ENCODE peak calls at places on chromosome 4, in eight cellular contexts. One of them, this sample, is unnamed.

GRCh38 chr4:64250061-64250460 is 159.2 kb downstream of the TECRL start:
- DNase-seq in fibroblast of pulmonary artery: no peak
- DNase-seq in A549: no peak
- DNase-seq in WTC11: no peak
- DNase-seq in glutamatergic neuron: no peak
- DNase-seq in GM12864: no peak
- DNase-seq in mammary epithelial cell: no peak
- DNase-seq in left ventricle myocardium inferior: no peak
- DNase-seq in this sample: no peak

GRCh38 chr4:60134106-60134505 is 1066.0 kb upstream of the ADGRL3 start:
- DNase-seq in fibroblast of pulmonary artery: no peak
- DNase-seq in A549: no peak
- DNase-seq in WTC11: no peak
- DNase-seq in glutamatergic neuron: no peak
- DNase-seq in GM12864: no peak
- DNase-seq in mammary epithelial cell: no peak
- DNase-seq in left ventricle myocardium inferior: no peak
- DNase-seq in this sample: no peak

GRCh38 chr4:159543831-159544230 is 441.0 kb downstream of the RAPGEF2 start:
- DNase-seq in fibroblast of pulmonary artery: no peak
- DNase-seq in A549: no peak
- DNase-seq in WTC11: no peak
- DNase-seq in glutamatergic neuron: no peak
- DNase-seq in GM12864: no peak
- DNase-seq in mammary epithelial cell: no peak
- DNase-seq in left ventricle myocardium inferior: no peak
- DNase-seq in this sample: no peak

GRCh38 chr4:40180356-40180755 is 16.5 kb upstream of the RHOH start:
- DNase-seq in fibroblast of pulmonary artery: peak
- DNase-seq in A549: peak
- DNase-seq in WTC11: no peak
- DNase-seq in glutamatergic neuron: no peak
- DNase-seq in GM12864: no peak
- DNase-seq in mammary epithelial cell: peak
- DNase-seq in left ventricle myocardium inferior: no peak
- DNase-seq in this sample: peak

GRCh38 chr4:89949782-89950387 is 55.2 kb downstream of the MMRN1 start:
- DNase-seq in fibroblast of pulmonary artery: no peak
- DNase-seq in A549: peak
- DNase-seq in WTC11: no peak
- DNase-seq in glutamatergic neuron: no peak
- DNase-seq in GM12864: no peak
- DNase-seq in mammary epithelial cell: no peak
- DNase-seq in left ventricle myocardium inferior: no peak
- DNase-seq in this sample: peak

GRCh38 chr4:173934201-173934600 is 349.3 kb downstream of the FBXO8 start:
- DNase-seq in fibroblast of pulmonary artery: peak
- DNase-seq in A549: no peak
- DNase-seq in WTC11: no peak
- DNase-seq in glutamatergic neuron: no peak
- DNase-seq in GM12864: no peak
- DNase-seq in mammary epithelial cell: no peak
- DNase-seq in left ventricle myocardium inferior: no peak
- DNase-seq in this sample: peak

GRCh38 chr4:56261027-56261426 is 126.3 kb downstream of the AASDH start:
- DNase-seq in fibroblast of pulmonary artery: no peak
- DNase-seq in A549: no peak
- DNase-seq in WTC11: no peak
- DNase-seq in glutamatergic neuron: no peak
- DNase-seq in GM12864: peak
- DNase-seq in mammary epithelial cell: no peak
- DNase-seq in left ventricle myocardium inferior: no peak
- DNase-seq in this sample: no peak

GRCh38 chr4:85445058-85445639 is 29.8 kb upstream of the ARHGAP24 start:
- DNase-seq in fibroblast of pulmonary artery: peak
- DNase-seq in A549: no peak
- DNase-seq in WTC11: no peak
- DNase-seq in glutamatergic neuron: no peak
- DNase-seq in GM12864: no peak
- DNase-seq in mammary epithelial cell: no peak
- DNase-seq in left ventricle myocardium inferior: no peak
- DNase-seq in this sample: no peak

GRCh38 chr4:52091811-52092210 is 40.7 kb downstream of the SPATA18 start:
- DNase-seq in fibroblast of pulmonary artery: no peak
- DNase-seq in A549: no peak
- DNase-seq in WTC11: no peak
- DNase-seq in glutamatergic neuron: no peak
- DNase-seq in GM12864: no peak
- DNase-seq in mammary epithelial cell: no peak
- DNase-seq in left ventricle myocardium inferior: no peak
- DNase-seq in this sample: no peak

GRCh38 chr4:28229092-28229491 is 1368.5 kb downstream of the STIM2 start:
- DNase-seq in fibroblast of pulmonary artery: no peak
- DNase-seq in A549: peak
- DNase-seq in WTC11: no peak
- DNase-seq in glutamatergic neuron: no peak
- DNase-seq in GM12864: no peak
- DNase-seq in mammary epithelial cell: peak
- DNase-seq in left ventricle myocardium inferior: no peak
- DNase-seq in this sample: peak

GRCh38 chr4:137065306-137065705 is 467.0 kb downstream of the PCDH18 start:
- DNase-seq in fibroblast of pulmonary artery: peak
- DNase-seq in A549: no peak
- DNase-seq in WTC11: no peak
- DNase-seq in glutamatergic neuron: no peak
- DNase-seq in GM12864: no peak
- DNase-seq in mammary epithelial cell: no peak
- DNase-seq in left ventricle myocardium inferior: no peak
- DNase-seq in this sample: peak

GRCh38 chr4:2799971-2800690 is 7.2 kb downstream of the SH3BP2 start:
- DNase-seq in fibroblast of pulmonary artery: no peak
- DNase-seq in A549: no peak
- DNase-seq in WTC11: no peak
- DNase-seq in glutamatergic neuron: peak
- DNase-seq in GM12864: no peak
- DNase-seq in mammary epithelial cell: no peak
- DNase-seq in left ventricle myocardium inferior: peak
- DNase-seq in this sample: peak

GRCh38 chr4:53558061-53558801 is 33.1 kb downstream of the LNX1 start:
- DNase-seq in fibroblast of pulmonary artery: peak
- DNase-seq in A549: no peak
- DNase-seq in WTC11: no peak
- DNase-seq in glutamatergic neuron: peak
- DNase-seq in GM12864: no peak
- DNase-seq in mammary epithelial cell: peak
- DNase-seq in left ventricle myocardium inferior: no peak
- DNase-seq in this sample: peak

DNA sequence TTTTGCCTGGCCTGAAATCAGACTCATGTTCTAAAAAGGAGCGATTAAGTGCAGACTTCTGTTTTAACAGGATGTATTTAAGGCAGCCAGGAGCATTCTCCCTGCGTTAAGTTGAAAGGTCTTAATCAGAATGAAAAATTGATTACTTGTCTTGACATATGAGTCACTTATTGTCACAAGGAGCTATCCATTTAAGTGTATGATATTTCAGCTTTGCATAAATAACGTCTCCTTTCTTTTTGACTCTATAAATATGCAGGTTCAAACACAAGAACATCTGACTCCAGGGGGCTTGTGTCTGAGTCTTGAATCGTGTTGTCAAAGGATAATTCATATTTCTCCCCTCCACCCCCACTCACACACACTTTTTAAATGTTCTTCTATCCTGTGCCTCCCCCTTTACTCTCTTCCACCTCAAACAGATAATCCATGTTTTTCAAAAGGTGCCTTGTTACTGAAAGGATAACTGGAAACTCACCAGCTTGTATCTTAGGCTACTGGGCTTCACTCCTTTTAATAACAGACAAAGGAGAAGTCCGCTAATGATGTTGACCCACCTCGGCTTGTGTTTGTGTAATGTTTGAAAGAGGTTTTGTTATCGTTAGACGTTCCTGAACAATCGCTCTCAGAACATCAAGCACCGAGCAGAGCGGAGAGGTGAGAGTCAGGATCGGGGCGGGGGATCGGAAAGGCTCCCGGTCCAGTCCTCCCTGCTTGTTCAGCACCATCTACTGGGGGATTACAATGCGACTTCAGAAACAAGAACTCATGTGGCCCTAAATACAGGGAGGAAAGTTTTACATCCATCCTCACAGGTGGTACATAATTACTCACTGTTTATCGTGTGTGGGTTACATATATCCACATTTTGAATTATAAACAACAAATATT is 107.5 kb upstream of the RPL34 start:
- DNase-seq in fibroblast of pulmonary artery: peak
- DNase-seq in A549: peak
- DNase-seq in WTC11: peak
- DNase-seq in glutamatergic neuron: peak
- DNase-seq in GM12864: no peak
- DNase-seq in mammary epithelial cell: peak
- DNase-seq in left ventricle myocardium inferior: peak
- DNase-seq in this sample: peak
- TF ChIP-seq CTCF in fibroblast of pulmonary artery: peak
- TF ChIP-seq CTCF in A549: no peak
- TF ChIP-seq CTCF in WTC11: no peak
- TF ChIP-seq CTCF in glutamatergic neuron: no peak
- TF ChIP-seq CTCF in GM12864: no peak
- TF ChIP-seq CTCF in mammary epithelial cell: peak
- TF ChIP-seq CTCF in left ventricle myocardium inferior: peak
- TF ChIP-seq CTCF in this sample: peak

GRCh38 chr4:71550220-71551190 is 211.7 kb downstream of the SLC4A4 start:
- DNase-seq in fibroblast of pulmonary artery: peak
- DNase-seq in A549: peak
- DNase-seq in WTC11: peak
- DNase-seq in glutamatergic neuron: no peak
- DNase-seq in GM12864: no peak
- DNase-seq in mammary epithelial cell: no peak
- DNase-seq in left ventricle myocardium inferior: no peak
- DNase-seq in this sample: peak
- TF ChIP-seq CTCF in fibroblast of pulmonary artery: no peak
- TF ChIP-seq CTCF in A549: no peak
- TF ChIP-seq CTCF in WTC11: no peak
- TF ChIP-seq CTCF in glutamatergic neuron: no peak
- TF ChIP-seq CTCF in GM12864: no peak
- TF ChIP-seq CTCF in mammary epithelial cell: no peak
- TF ChIP-seq CTCF in left ventricle myocardium inferior: no peak
- TF ChIP-seq CTCF in this sample: peak

GRCh38 chr4:66048861-66049260 is 378.6 kb upstream of the EPHA5 start:
- DNase-seq in fibroblast of pulmonary artery: peak
- DNase-seq in A549: no peak
- DNase-seq in WTC11: no peak
- DNase-seq in glutamatergic neuron: no peak
- DNase-seq in GM12864: no peak
- DNase-seq in mammary epithelial cell: no peak
- DNase-seq in left ventricle myocardium inferior: no peak
- DNase-seq in this sample: no peak

GRCh38 chr4:66045913-66046312 is 375.6 kb upstream of the EPHA5 start:
- DNase-seq in fibroblast of pulmonary artery: no peak
- DNase-seq in A549: no peak
- DNase-seq in WTC11: no peak
- DNase-seq in glutamatergic neuron: no peak
- DNase-seq in GM12864: no peak
- DNase-seq in mammary epithelial cell: no peak
- DNase-seq in left ventricle myocardium inferior: no peak
- DNase-seq in this sample: no peak
- TF ChIP-seq CTCF in fibroblast of pulmonary artery: no peak
- TF ChIP-seq CTCF in A549: no peak
- TF ChIP-seq CTCF in WTC11: no peak
- TF ChIP-seq CTCF in glutamatergic neuron: no peak
- TF ChIP-seq CTCF in GM12864: no peak
- TF ChIP-seq CTCF in mammary epithelial cell: no peak
- TF ChIP-seq CTCF in left ventricle myocardium inferior: no peak
- TF ChIP-seq CTCF in this sample: no peak

DNA sequence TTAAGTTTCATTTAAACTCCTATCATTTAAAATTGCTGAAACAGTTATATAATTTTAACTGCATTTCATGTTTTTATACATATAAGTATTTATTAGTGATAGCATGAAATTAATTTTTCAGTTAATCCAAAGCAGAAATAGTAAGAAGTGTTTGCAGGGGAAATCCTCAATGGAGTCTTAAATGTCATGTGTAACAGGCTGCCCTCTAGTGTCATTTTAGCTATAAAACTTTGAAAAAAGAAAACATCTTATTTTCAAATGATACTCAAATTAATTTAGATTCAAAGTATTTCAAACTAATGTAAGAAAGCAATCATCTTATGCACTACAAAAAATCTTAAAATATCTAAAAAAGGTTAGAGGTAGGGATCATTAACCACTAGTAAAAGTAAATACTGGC is 27.1 kb downstream of the TAPT1 start:
- DNase-seq in fibroblast of pulmonary artery: peak
- DNase-seq in A549: peak
- DNase-seq in WTC11: no peak
- DNase-seq in glutamatergic neuron: no peak
- DNase-seq in GM12864: no peak
- DNase-seq in mammary epithelial cell: no peak
- DNase-seq in left ventricle myocardium inferior: no peak
- DNase-seq in this sample: peak
- TF ChIP-seq CTCF in fibroblast of pulmonary artery: peak
- TF ChIP-seq CTCF in A549: peak
- TF ChIP-seq CTCF in WTC11: no peak
- TF ChIP-seq CTCF in glutamatergic neuron: no peak
- TF ChIP-seq CTCF in GM12864: peak
- TF ChIP-seq CTCF in mammary epithelial cell: peak
- TF ChIP-seq CTCF in left ventricle myocardium inferior: peak
- TF ChIP-seq CTCF in this sample: peak

GRCh38 chr4:144171697-144172096 is 31.2 kb upstream of the GYPA start:
- DNase-seq in fibroblast of pulmonary artery: no peak
- DNase-seq in A549: no peak
- DNase-seq in WTC11: no peak
- DNase-seq in glutamatergic neuron: no peak
- DNase-seq in GM12864: no peak
- DNase-seq in mammary epithelial cell: no peak
- DNase-seq in left ventricle myocardium inferior: no peak
- DNase-seq in this sample: no peak

GRCh38 chr4:144176476-144176875 is 36.0 kb upstream of the GYPA start:
- DNase-seq in fibroblast of pulmonary artery: peak
- DNase-seq in A549: no peak
- DNase-seq in WTC11: no peak
- DNase-seq in glutamatergic neuron: no peak
- DNase-seq in GM12864: no peak
- DNase-seq in mammary epithelial cell: no peak
- DNase-seq in left ventricle myocardium inferior: no peak
- DNase-seq in this sample: no peak

GRCh38 chr4:144179152-144179739 is 38.7 kb upstream of the GYPA start:
- DNase-seq in fibroblast of pulmonary artery: no peak
- DNase-seq in A549: no peak
- DNase-seq in WTC11: no peak
- DNase-seq in glutamatergic neuron: no peak
- DNase-seq in GM12864: no peak
- DNase-seq in mammary epithelial cell: peak
- DNase-seq in left ventricle myocardium inferior: no peak
- DNase-seq in this sample: peak

GRCh38 chr4:144178414-144178813 is 37.9 kb upstream of the GYPA start:
- DNase-seq in fibroblast of pulmonary artery: peak
- DNase-seq in A549: no peak
- DNase-seq in WTC11: no peak
- DNase-seq in glutamatergic neuron: no peak
- DNase-seq in GM12864: no peak
- DNase-seq in mammary epithelial cell: no peak
- DNase-seq in left ventricle myocardium inferior: no peak
- DNase-seq in this sample: no peak

GRCh38 chr4:144174401-144175067 is 34.0 kb upstream of the GYPA start:
- DNase-seq in fibroblast of pulmonary artery: peak
- DNase-seq in A549: peak
- DNase-seq in WTC11: no peak
- DNase-seq in glutamatergic neuron: no peak
- DNase-seq in GM12864: peak
- DNase-seq in mammary epithelial cell: peak
- DNase-seq in left ventricle myocardium inferior: no peak
- DNase-seq in this sample: peak
- TF ChIP-seq CTCF in fibroblast of pulmonary artery: peak
- TF ChIP-seq CTCF in A549: peak
- TF ChIP-seq CTCF in WTC11: no peak
- TF ChIP-seq CTCF in glutamatergic neuron: peak
- TF ChIP-seq CTCF in GM12864: peak
- TF ChIP-seq CTCF in mammary epithelial cell: peak
- TF ChIP-seq CTCF in left ventricle myocardium inferior: peak
- TF ChIP-seq CTCF in this sample: peak

This sample was measured in epithelial cell of esophagus.